ENCODE peak calls at places on chromosome 16, in eight cellular contexts. S, B, U, H, M, Y, T and I are unnamed samples.

GRCh38 chr16:74268372-74268782 is 28.2 kb upstream of the PSMD7 start:
- DNase-seq in B (no peak), Y (no peak), U (no peak), M (no peak), T (no peak), S (no peak), H (no peak), I (no peak)

GRCh38 chr16:9047689-9048301 is 43.6 kb upstream of the HAPSTR1 start:
- DNase-seq in U (peak), S (peak), M (peak), Y (peak), H (peak), B (peak), T (peak), I (peak)

GRCh38 chr16:54655171-54655590 is 275.5 kb upstream of the IRX5 start:
- DNase-seq in H (no peak), M (peak), S (no peak), T (no peak), U (peak), B (no peak), Y (no peak), I (no peak)

GRCh38 chr16:78189121-78189520 is 89.7 kb downstream of the WWOX start:
- DNase-seq in M (no peak), Y (no peak), H (no peak), T (no peak), U (no peak), S (no peak), B (no peak), I (no peak)

GRCh38 chr16:20675488-20676267 is 21.8 kb downstream of the ACSM1 start:
- DNase-seq in U (no peak), Y (no peak), T (peak), B (no peak), S (no peak), M (no peak), H (no peak), I (peak)

GRCh38 chr16:28062261-28063046 is 1.1 kb downstream of the GSG1L start:
- DNase-seq in M (no peak), Y (no peak), B (no peak), T (no peak), H (no peak), S (no peak), U (no peak), I (no peak)

GRCh38 chr16:19228057-19228456 is 57.5 kb upstream of the CLEC19A start:
- DNase-seq in M (no peak), U (no peak), T (no peak), S (no peak), Y (no peak), H (no peak), B (no peak), I (no peak)

GRCh38 chr16:81996664-81997529 is 14.4 kb downstream of the SDR42E1 start:
- DNase-seq in M (no peak), S (peak), T (peak), H (no peak), Y (no peak), B (no peak), U (no peak), I (peak)

GRCh38 chr16:76035689-76036088 is 241.5 kb upstream of the CNTNAP4 start:
- DNase-seq in B (no peak), H (no peak), T (peak), S (peak), Y (no peak), M (no peak), U (no peak), I (no peak)

GRCh38 chr16:22782299-22782698 is 31.7 kb upstream of the HS3ST2 start:
- DNase-seq in M (no peak), Y (no peak), U (no peak), B (no peak), H (no peak), T (no peak), S (no peak), I (no peak)

DNA sequence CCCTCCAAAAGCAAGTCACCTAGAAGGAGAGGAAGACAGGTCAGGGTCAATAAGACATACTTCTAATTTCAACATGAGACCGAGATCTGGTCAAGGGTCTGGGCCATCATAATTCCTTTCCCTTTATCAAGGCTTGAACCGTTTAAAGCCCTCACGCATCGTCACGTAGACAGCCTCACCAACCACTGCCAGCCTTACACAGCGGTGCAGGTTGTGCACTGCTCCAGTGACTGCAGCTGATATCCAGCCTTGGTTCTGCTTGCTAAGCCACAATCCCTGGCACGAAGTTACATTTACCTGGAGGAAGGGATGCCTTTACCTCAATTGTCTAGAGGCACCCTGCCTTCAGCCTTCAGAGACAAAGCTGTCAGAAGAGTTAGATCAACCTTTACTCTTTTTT is 85.1 kb downstream of the MYH11 start:
- DNase-seq in H (no peak), B (no peak), U (no peak), T (no peak), M (no peak), Y (no peak), S (no peak), I (no peak)
- H3K27ac ChIP-seq in H (no peak), B (no peak), U (no peak), T (no peak), M (no peak), Y (no peak), S (no peak), I (no peak)

GRCh38 chr16:50335198-50335958 is 33.4 kb downstream of the BRD7 start:
- DNase-seq in M (no peak), Y (no peak), B (no peak), H (no peak), U (no peak), T (no peak), S (peak), I (no peak)
- H3K27ac ChIP-seq in M (no peak), Y (no peak), B (no peak), H (no peak), U (no peak), T (no peak), S (no peak), I (no peak)

GRCh38 chr16:86365513-86366040 is 144.8 kb upstream of the FOXF1 start:
- DNase-seq in Y (no peak), M (no peak), S (no peak), T (no peak), B (no peak), H (no peak), U (no peak), I (no peak)
- H3K27ac ChIP-seq in Y (no peak), M (no peak), S (no peak), T (no peak), B (no peak), H (peak), U (no peak), I (no peak)

DNA sequence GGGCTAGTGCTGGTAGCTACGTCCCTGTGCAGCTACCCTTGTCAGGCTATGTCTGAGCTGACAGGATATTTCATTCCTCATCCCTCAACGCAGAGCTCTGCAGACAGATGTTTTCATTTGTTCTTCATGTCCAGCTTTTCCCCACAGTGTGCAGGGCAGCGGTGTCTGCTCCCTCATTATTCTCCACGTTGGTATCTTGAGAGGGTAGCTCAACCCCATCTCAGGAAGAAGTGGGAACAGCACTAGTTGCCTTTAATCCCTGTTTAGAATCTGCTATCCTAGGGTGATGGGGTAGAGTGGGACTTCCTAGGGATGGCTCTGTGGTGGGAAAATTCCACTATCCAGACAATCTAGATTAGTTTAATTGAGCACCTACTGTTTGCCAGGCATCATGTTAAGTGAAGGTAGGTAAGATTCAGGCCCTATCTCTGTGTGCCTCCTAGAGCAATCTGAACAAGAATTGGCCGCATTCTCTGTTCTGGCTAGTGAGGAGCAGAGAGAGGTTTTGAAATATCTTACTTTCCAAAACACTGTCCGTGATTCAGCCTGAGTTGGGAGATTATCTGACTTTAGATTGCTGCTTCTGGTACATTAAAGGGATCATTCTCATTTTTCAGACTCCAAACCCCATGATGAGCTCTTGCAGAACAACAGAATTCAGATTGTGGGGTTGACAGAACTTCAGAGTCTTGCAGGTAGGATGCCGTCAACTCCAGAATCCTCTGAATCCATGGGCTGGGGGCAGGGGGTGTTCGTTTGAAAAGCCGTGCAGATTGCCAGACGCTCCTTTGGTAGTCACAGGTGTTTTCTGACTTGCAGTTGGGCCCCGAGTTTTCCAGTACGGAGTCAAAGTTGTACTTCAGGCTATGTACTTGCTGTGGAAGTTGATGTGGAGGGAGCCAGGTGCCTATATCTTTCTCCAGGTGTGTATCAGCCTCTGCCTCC is 963 bp downstream of the ALG1 start:
- DNase-seq in H (no peak), B (no peak), Y (no peak), M (no peak), T (no peak), U (peak), S (no peak), I (no peak)
- H3K27ac ChIP-seq in H (peak), B (peak), Y (peak), M (peak), T (peak), U (peak), S (peak), I (peak)

DNA sequence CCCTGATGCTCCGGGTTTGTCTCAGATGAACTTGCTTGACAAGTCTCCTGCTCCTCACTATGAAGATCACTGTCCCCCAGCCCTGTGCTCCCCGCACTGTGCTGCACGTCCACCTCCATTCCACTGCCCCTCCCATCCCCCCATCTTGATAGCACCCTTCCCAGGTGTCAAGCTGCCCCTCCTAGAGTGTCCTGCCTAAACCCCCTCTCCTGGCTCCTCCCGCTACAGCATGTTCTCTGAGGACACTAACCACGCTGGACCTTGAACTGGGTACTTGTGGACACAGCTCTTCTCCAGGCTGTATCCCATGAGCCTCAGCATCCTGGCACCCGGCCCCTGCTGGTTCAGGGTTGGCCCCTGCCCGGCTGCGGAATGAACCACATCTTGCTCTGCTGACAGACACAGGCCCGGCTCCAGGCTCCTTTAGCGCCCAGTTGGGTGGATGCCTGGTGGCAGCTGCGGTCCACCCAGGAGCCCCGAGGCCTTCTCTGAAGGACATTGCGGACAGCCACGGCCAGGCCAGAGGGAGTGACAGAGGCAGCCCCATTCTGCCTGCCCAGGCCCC is 18.5 kb downstream of the DEXI start:
- DNase-seq in T (no peak), Y (no peak), S (no peak), B (peak), H (no peak), M (peak), U (no peak), I (no peak)
- H3K27ac ChIP-seq in T (no peak), Y (no peak), S (no peak), B (peak), H (no peak), M (peak), U (no peak), I (no peak)

DNA sequence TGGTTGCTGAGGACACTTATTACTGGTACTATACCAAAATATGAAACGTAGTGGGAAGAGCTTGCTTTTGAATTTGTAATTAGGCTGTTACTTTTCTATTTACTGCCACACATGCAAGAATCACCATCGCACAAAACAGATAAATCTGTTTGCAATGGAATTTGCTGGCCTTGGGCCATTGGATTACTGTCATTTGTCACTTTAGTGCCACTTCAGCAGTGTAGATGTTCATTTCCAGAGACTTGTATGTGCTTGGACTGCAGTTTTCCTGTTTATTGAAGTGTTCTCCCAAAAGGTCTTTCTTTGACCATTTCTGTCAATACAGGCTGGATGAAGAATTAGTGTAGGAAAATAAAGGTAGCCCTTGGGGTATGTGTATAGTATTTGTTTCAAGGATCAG is 4.5 kb downstream of the USP10 start:
- DNase-seq in Y (no peak), B (no peak), M (no peak), U (no peak), H (no peak), S (no peak), T (no peak), I (no peak)
- H3K27ac ChIP-seq in Y (no peak), B (no peak), M (no peak), U (no peak), H (no peak), S (no peak), T (no peak), I (no peak)

GRCh38 chr16:15820837-15821236 is 36.0 kb downstream of the MYH11 start:
- DNase-seq in H (no peak), T (no peak), U (no peak), S (no peak), B (no peak), Y (no peak), M (no peak), I (no peak)
- H3K27ac ChIP-seq in H (no peak), T (no peak), U (no peak), S (no peak), B (no peak), Y (no peak), M (no peak), I (no peak)